ENCODE peak calls at places on chromosome 7, in nine cellular contexts. M, W, E, D, P, Q, A, V and T are unnamed samples.

GRCh38 chr7:133633055-133633454 is 380.2 kb downstream of the EXOC4 start:
- DNase-seq in M (no peak), W (no peak), E (no peak), D (peak), P (no peak), Q (no peak), A (no peak), V (no peak), T (no peak)

GRCh38 chr7:151990567-151990966 is 34.3 kb downstream of the GALNTL5 start:
- DNase-seq in M (no peak), W (no peak), E (no peak), D (peak), P (no peak), Q (peak), A (no peak), V (no peak), T (no peak)

GRCh38 chr7:33459340-33459751 is 330.0 kb downstream of the BBS9 start:
- DNase-seq in M (peak), W (no peak), E (peak), D (peak), P (no peak), Q (peak), A (peak), V (no peak), T (peak)

GRCh38 chr7:143882020-143882610 is 19.9 kb downstream of the TCAF1 start:
- DNase-seq in M (peak), W (no peak), E (no peak), D (peak), P (no peak), Q (peak), A (peak), V (peak), T (peak)

GRCh38 chr7:25765110-25765509 is 386.9 kb upstream of the NFE2L3 start:
- DNase-seq in M (no peak), W (no peak), E (no peak), D (no peak), P (no peak), Q (no peak), A (no peak), V (no peak), T (no peak)

GRCh38 chr7:40717242-40717641 is 582.4 kb downstream of the SUGCT start:
- DNase-seq in M (no peak), W (peak), E (no peak), D (peak), P (no peak), Q (peak), A (peak), V (peak), T (peak)

GRCh38 chr7:36040679-36041078 is 112.4 kb upstream of the EEPD1 start:
- DNase-seq in M (no peak), W (no peak), E (no peak), D (peak), P (no peak), Q (no peak), A (no peak), V (no peak), T (no peak)

GRCh38 chr7:149621776-149622175 is 124.2 kb upstream of the ZNF746 start:
- DNase-seq in M (no peak), W (no peak), E (no peak), D (no peak), P (no peak), Q (no peak), A (no peak), V (no peak), T (no peak)

GRCh38 chr7:134254311-134254710 is 62.4 kb downstream of the SLC35B4 start:
- DNase-seq in M (no peak), W (no peak), E (no peak), D (peak), P (no peak), Q (peak), A (peak), V (no peak), T (no peak)

GRCh38 chr7:144403102-144403501 is 391 bp downstream of the NOBOX start:
- DNase-seq in M (no peak), W (no peak), E (no peak), D (no peak), P (no peak), Q (no peak), A (no peak), V (no peak), T (no peak)

GRCh38 chr7:101580596-101580995 is 48.5 kb downstream of the MYL10 start:
- DNase-seq in M (no peak), W (no peak), E (no peak), D (no peak), P (no peak), Q (no peak), A (no peak), V (no peak), T (no peak)

GRCh38 chr7:36175872-36176271 is 22.8 kb downstream of the EEPD1 start:
- DNase-seq in M (no peak), W (no peak), E (no peak), D (no peak), P (no peak), Q (no peak), A (no peak), V (peak), T (no peak)

GRCh38 chr7:150356265-150356897 is 12.2 kb upstream of the REPIN1 start:
- DNase-seq in M (no peak), W (no peak), E (no peak), D (peak), P (no peak), Q (peak), A (peak), V (no peak), T (no peak)

GRCh38 chr7:131363719-131364118 is 36.0 kb downstream of the MKLN1 start:
- DNase-seq in M (no peak), W (no peak), E (no peak), D (no peak), P (no peak), Q (no peak), A (no peak), V (no peak), T (no peak)

GRCh38 chr7:149742075-149742701 is 31.2 kb downstream of the ZNF467 start:
- DNase-seq in M (peak), W (no peak), E (no peak), D (peak), P (peak), Q (peak), A (peak), V (peak), T (peak)

GRCh38 chr7:42940985-42941847 is 9.0 kb downstream of the MRPL32 start:
- DNase-seq in M (peak), W (peak), E (no peak), D (peak), P (peak), Q (peak), A (peak), V (peak), T (peak)

GRCh38 chr7:101112233-101112632 is 14.7 kb upstream of the SERPINE1 start:
- DNase-seq in M (no peak), W (no peak), E (no peak), D (no peak), P (no peak), Q (no peak), A (no peak), V (peak), T (no peak)

GRCh38 chr7:7970620-7971307 is 2.2 kb downstream of the GLCCI1 start:
- DNase-seq in M (no peak), W (no peak), E (no peak), D (peak), P (no peak), Q (no peak), A (peak), V (no peak), T (no peak)

GRCh38 chr7:128844777-128845311 is 14.6 kb downstream of the FLNC start:
- DNase-seq in M (no peak), W (no peak), E (no peak), D (no peak), P (no peak), Q (no peak), A (no peak), V (no peak), T (no peak)

GRCh38 chr7:140625908-140626868 is 14.4 kb downstream of the DENND2A start:
- DNase-seq in M (peak), W (peak), E (peak), D (peak), P (no peak), Q (peak), A (peak), V (peak), T (no peak)

GRCh38 chr7:18693401-18693800 is 197.9 kb downstream of the HDAC9 start:
- DNase-seq in M (peak), W (no peak), E (peak), D (peak), P (no peak), Q (peak), A (peak), V (peak), T (no peak)

GRCh38 chr7:157980774-157981173 is 606.8 kb downstream of the PTPRN2 start:
- DNase-seq in M (no peak), W (no peak), E (no peak), D (no peak), P (no peak), Q (no peak), A (no peak), V (no peak), T (no peak)

GRCh38 chr7:99679400-99680191 is at the start of gene CYP3A5:
- DNase-seq in M (no peak), W (no peak), E (no peak), D (no peak), P (no peak), Q (no peak), A (no peak), V (no peak), T (peak)

GRCh38 chr7:152859781-152860191 is 100.2 kb downstream of the ACTR3B start:
- DNase-seq in M (no peak), W (no peak), E (no peak), D (no peak), P (no peak), Q (peak), A (peak), V (no peak), T (no peak)

GRCh38 chr7:41911792-41912191 is 208.9 kb upstream of the INHBA start:
- DNase-seq in M (no peak), W (no peak), E (no peak), D (peak), P (no peak), Q (no peak), A (no peak), V (no peak), T (no peak)

GRCh38 chr7:5282464-5283316 is at the start of gene SLC29A4:
- DNase-seq in M (no peak), W (no peak), E (no peak), D (no peak), P (no peak), Q (no peak), A (peak), V (peak), T (peak)

GRCh38 chr7:229184-229964 is 37.0 kb downstream of the FAM20C start:
- DNase-seq in M (peak), W (peak), E (peak), D (peak), P (no peak), Q (no peak), A (no peak), V (peak), T (no peak)

GRCh38 chr7:231858-232246 is 39.5 kb downstream of the FAM20C start:
- DNase-seq in M (no peak), W (no peak), E (no peak), D (no peak), P (no peak), Q (no peak), A (no peak), V (no peak), T (no peak)

GRCh38 chr7:230274-230673 is 37.9 kb downstream of the FAM20C start:
- DNase-seq in M (no peak), W (no peak), E (no peak), D (no peak), P (no peak), Q (no peak), A (no peak), V (no peak), T (no peak)

GRCh38 chr7:232571-233455 is 40.4 kb downstream of the FAM20C start:
- DNase-seq in M (peak), W (peak), E (peak), D (peak), P (no peak), Q (no peak), A (no peak), V (no peak), T (no peak)

GRCh38 chr7:231030-231857 is 38.9 kb downstream of the FAM20C start:
- DNase-seq in M (no peak), W (no peak), E (no peak), D (no peak), P (no peak), Q (peak), A (no peak), V (no peak), T (no peak)
- TF ChIP-seq CTCF in M (peak), W (no peak), E (peak), D (peak), P (no peak), Q (peak), A (peak), V (peak), T (no peak)

DNA sequence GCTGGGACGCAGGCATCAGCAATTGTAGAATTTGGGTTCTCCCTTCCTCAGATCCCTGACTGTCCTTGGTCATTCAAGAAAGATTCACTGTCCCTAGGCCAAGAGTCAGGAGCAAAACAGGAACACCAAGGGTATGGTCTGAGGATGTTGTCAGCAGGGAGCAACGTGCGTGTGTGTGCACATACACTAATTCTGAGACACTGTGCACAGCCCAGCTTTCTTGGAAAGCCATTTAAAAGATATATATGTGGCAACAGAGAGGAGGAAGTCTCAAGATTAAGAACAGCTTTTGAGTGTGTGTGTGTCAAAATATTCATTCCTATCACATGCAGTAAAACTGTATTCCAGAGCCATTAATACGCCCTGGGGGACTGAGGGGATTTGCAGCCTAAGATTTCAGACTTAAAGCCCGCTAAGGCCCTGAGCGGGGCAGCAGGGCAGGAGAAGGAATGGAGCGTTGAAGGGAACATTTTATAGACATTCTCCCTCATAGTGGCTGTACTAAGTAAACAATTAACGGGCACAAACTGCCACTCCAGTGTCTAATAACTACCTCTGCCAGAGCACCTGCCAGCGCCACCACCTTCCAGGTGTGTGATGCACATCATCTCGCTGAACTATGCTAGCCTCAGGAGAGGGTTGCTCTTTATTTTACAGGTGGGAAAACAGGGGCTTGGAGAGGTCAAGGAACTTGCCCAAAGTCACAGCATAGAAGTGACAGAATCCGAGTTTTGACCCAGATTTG is 2.0 kb downstream of the NOD1 start:
- DNase-seq in M (no peak), W (no peak), E (no peak), D (no peak), P (no peak), Q (no peak), A (no peak), V (no peak), T (no peak)
- TF ChIP-seq CTCF in M (no peak), W (no peak), E (no peak), D (no peak), P (no peak), Q (no peak), A (no peak), V (no peak), T (no peak)

GRCh38 chr7:21986101-21986500 is 40.4 kb upstream of the CDCA7L start:
- DNase-seq in M (no peak), W (no peak), E (no peak), D (no peak), P (no peak), Q (no peak), A (no peak), V (no peak), T (peak)

GRCh38 chr7:21980921-21981320 is 35.2 kb upstream of the CDCA7L start:
- DNase-seq in M (no peak), W (no peak), E (no peak), D (no peak), P (no peak), Q (no peak), A (no peak), V (no peak), T (no peak)

GRCh38 chr7:21981524-21981923 is 35.8 kb upstream of the CDCA7L start:
- DNase-seq in M (no peak), W (no peak), E (no peak), D (no peak), P (no peak), Q (no peak), A (no peak), V (no peak), T (no peak)

GRCh38 chr7:21984042-21984441 is 38.3 kb upstream of the CDCA7L start:
- DNase-seq in M (no peak), W (no peak), E (no peak), D (no peak), P (no peak), Q (no peak), A (no peak), V (no peak), T (no peak)
- TF ChIP-seq CTCF in M (no peak), W (no peak), E (no peak), D (no peak), P (no peak), Q (no peak), A (no peak), V (no peak), T (no peak)

GRCh38 chr7:75687246-75688088 is 51.3 kb downstream of the HIP1 start:
- DNase-seq in M (no peak), W (no peak), E (no peak), D (no peak), P (no peak), Q (no peak), A (no peak), V (no peak), T (no peak)

GRCh38 chr7:75688200-75689136 is 50.3 kb downstream of the HIP1 start:
- DNase-seq in M (no peak), W (no peak), E (no peak), D (no peak), P (no peak), Q (no peak), A (no peak), V (peak), T (peak)

GRCh38 chr7:75689246-75690099 is 49.3 kb downstream of the HIP1 start:
- DNase-seq in M (no peak), W (no peak), E (no peak), D (no peak), P (no peak), Q (no peak), A (no peak), V (no peak), T (no peak)

GRCh38 chr7:75691793-75692543 is 46.8 kb downstream of the HIP1 start:
- DNase-seq in M (no peak), W (no peak), E (no peak), D (no peak), P (no peak), Q (no peak), A (no peak), V (no peak), T (no peak)

DNA sequence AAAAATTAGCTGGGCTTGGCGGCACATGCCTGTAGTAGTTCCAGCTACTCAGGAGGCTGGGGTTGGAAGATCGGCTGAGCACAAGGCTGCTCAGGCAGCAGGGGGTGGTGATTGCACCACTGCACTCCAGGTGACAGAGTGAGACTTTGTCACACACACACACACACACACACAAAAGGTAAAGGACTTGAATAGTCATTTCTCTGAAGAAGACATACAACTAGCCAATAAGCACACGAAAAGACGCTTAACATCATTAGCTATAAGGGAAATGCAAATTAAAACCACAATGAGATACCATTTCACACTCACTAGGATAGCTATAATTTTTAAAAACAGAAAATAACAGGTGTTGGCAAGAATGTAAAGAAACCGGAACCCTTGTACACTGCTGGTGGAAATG is 48.6 kb downstream of the HIP1 start:
- DNase-seq in M (no peak), W (no peak), E (no peak), D (no peak), P (no peak), Q (no peak), A (no peak), V (no peak), T (no peak)
- TF ChIP-seq CTCF in M (no peak), W (no peak), E (no peak), D (no peak), P (no peak), Q (no peak), A (no peak), V (no peak), T (no peak)

GRCh38 chr7:6516387-6516983 is 34.8 kb downstream of the GRID2IP start:
- DNase-seq in M (peak), W (peak), E (peak), D (peak), P (peak), Q (peak), A (peak), V (peak), T (peak)
- TF ChIP-seq CTCF in M (peak), W (peak), E (peak), D (peak), P (peak), Q (peak), A (peak), V (peak), T (peak)

DNA sequence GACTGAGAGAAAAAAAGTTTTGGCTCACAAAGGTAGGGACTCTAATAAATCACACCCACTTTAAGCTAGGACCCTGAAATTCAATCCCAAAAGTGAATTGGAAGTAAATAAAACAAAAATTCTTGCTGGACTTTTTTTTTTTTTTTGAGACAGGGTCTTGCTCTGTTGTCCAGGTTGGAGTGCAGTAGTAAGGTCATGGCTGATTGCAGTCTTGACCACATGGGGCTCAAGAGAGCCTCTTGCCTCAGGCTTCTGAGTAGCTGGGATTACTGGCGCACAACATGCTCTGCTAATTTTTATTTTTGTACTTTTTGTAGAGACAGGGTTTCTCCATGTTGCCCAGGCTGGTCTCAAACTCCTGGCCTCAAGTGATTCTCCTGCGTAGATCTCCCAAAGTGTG is 5.0 kb upstream of the LUC7L2 start:
- DNase-seq in M (no peak), W (no peak), E (no peak), D (no peak), P (no peak), Q (no peak), A (no peak), V (no peak), T (no peak)
- TF ChIP-seq CTCF in M (no peak), W (no peak), E (no peak), D (no peak), P (no peak), Q (peak), A (no peak), V (no peak), T (no peak)

GRCh38 chr7:112143151-112143550 is 63.0 kb downstream of the DOCK4 start:
- DNase-seq in M (peak), W (no peak), E (no peak), D (peak), P (no peak), Q (no peak), A (no peak), V (no peak), T (no peak)

GRCh38 chr7:112143567-112143966 is 62.6 kb downstream of the DOCK4 start:
- DNase-seq in M (peak), W (peak), E (no peak), D (peak), P (no peak), Q (no peak), A (no peak), V (no peak), T (no peak)

GRCh38 chr7:112138453-112138852 is 67.7 kb downstream of the DOCK4 start:
- DNase-seq in M (no peak), W (no peak), E (no peak), D (no peak), P (no peak), Q (no peak), A (no peak), V (no peak), T (no peak)

GRCh38 chr7:112138938-112139337 is 67.3 kb downstream of the DOCK4 start:
- DNase-seq in M (no peak), W (no peak), E (no peak), D (no peak), P (no peak), Q (no peak), A (no peak), V (no peak), T (no peak)

DNA sequence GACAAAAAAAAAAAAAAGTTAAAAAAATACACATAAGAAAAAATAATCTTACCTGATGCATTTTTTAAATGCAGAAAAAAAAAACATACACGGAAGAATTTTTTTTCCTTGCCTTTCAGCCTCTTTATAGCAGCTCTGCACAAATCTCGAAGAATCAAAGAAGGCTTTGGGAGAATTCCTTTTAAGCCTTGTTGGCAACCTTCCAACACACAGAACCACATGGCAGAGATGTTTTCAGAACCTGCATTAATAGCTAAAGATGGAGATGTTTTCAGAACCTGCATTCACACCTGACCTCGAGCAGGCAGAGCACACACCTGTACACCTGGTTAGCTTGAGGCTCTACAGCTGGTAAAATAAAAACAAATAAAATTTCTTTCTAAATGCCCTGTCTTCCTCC is 65.6 kb downstream of the DOCK4 start:
- DNase-seq in M (peak), W (no peak), E (no peak), D (no peak), P (no peak), Q (no peak), A (no peak), V (no peak), T (no peak)
- TF ChIP-seq CTCF in M (no peak), W (no peak), E (no peak), D (no peak), P (no peak), Q (no peak), A (no peak), V (no peak), T (no peak)

GRCh38 chr7:71706576-71706975 is 574.6 kb downstream of the GALNT17 start:
- DNase-seq in M (no peak), W (no peak), E (no peak), D (no peak), P (no peak), Q (no peak), A (no peak), V (no peak), T (no peak)
- TF ChIP-seq CTCF in M (no peak), W (no peak), E (no peak), D (no peak), P (no peak), Q (no peak), A (no peak), V (no peak), T (no peak)